ENCODE peak calls at places on chromosome 20, in five cellular contexts. W is Peyer's patch; C is lower lobe of right lung; J is CD8-positive, alpha-beta T cell; K is small intestine. N is an unnamed sample.

GRCh38 chr20:38001173-38001875 is 31.9 kb downstream of the TTI1 start:
- DNase-seq in W (no peak), C (no peak), J (no peak), K (no peak), N (no peak)

GRCh38 chr20:37680420-37680819 is 13.4 kb upstream of the CTNNBL1 start:
- DNase-seq in W (no peak), C (no peak), J (no peak), K (no peak), N (no peak)

GRCh38 chr20:61790116-61790827 is 275.4 kb downstream of the TAF4 start:
- DNase-seq in W (no peak), C (no peak), J (no peak), K (no peak), N (no peak)

GRCh38 chr20:33697129-33697528 is 10.9 kb upstream of the E2F1 start:
- DNase-seq in W (no peak), C (no peak), J (no peak), K (no peak), N (no peak)

GRCh38 chr20:46651091-46651962 is at the start of gene SLC13A3:
- DNase-seq in W (no peak), C (no peak), J (no peak), K (no peak), N (no peak)

GRCh38 chr20:25299801-25300200 is 51.9 kb downstream of the PYGB start:
- DNase-seq in W (no peak), C (no peak), J (no peak), K (no peak), N (no peak)

GRCh38 chr20:53751394-53752368 is 158.0 kb upstream of the ZNF217 start:
- DNase-seq in W (peak; percentile 71), C (no peak), J (no peak), K (peak; percentile 42), N (peak; percentile 21)

GRCh38 chr20:57439993-57440392 is 48.8 kb downstream of the RBM38 start:
- DNase-seq in W (no peak), C (no peak), J (no peak), K (no peak), N (no peak)

GRCh38 chr20:9032758-9033157 is 36.1 kb upstream of the PLCB4 start:
- DNase-seq in W (no peak), C (no peak), J (no peak), K (no peak), N (no peak)

GRCh38 chr20:59035381-59035780 is 3.2 kb upstream of the ATP5F1E start:
- DNase-seq in W (no peak), C (no peak), J (no peak), K (no peak), N (no peak)

GRCh38 chr20:53319200-53319599 is 274.4 kb downstream of the ZNF217 start:
- DNase-seq in W (no peak), C (no peak), J (no peak), K (no peak), N (no peak)

GRCh38 chr20:62143976-62144825 is 632 bp downstream of the SS18L1 start:
- DNase-seq in W (peak; percentile 71), C (peak; percentile 76), J (no peak), K (peak; percentile 51), N (no peak)

GRCh38 chr20:61424628-61425420 is 172.8 kb downstream of the CDH4 start:
- DNase-seq in W (no peak), C (no peak), J (no peak), K (no peak), N (no peak)

GRCh38 chr20:62476074-62476838 is 461 bp upstream of the GATA5 start:
- DNase-seq in W (peak; percentile 63), C (no peak), J (no peak), K (peak; percentile 71), N (no peak)

DNA sequence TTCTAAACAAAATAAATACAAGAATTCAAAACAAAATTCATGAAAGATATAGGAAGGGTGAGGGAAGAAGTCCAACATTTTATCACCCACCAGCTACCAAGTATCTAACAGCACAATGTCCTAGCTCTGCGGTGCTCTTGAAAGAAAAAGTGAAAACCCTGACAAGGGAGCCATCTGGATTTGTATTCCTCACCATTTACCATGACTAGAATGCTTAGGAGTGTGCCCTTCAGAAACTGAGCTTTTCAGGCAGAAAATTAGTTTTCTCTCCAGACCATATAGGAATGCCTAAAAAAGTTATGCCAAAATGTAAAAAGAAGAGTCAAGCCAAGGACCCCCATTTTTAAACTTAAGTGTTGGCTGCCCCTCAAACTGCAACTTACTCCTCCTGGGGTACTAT is 4.5 kb downstream of the SNX5 start:
- DNase-seq in W (no peak), C (no peak), J (no peak), K (no peak), N (no peak)
- H3K27ac ChIP-seq in W (no peak overlapping the region), C (no peak overlapping the region), J (no peak overlapping the region), K (no peak overlapping the region), N (no peak overlapping the region)

GRCh38 chr20:48904566-48905321 is 16.8 kb upstream of the ARFGEF2 start:
- DNase-seq in W (peak; percentile 84), C (no peak), J (peak; percentile 54), K (peak; percentile 51), N (peak; percentile 51)
- H3K4me3 ChIP-seq in W (no peak overlapping the region), C (no peak overlapping the region), J (no peak overlapping the region), K (no peak overlapping the region), N (no peak overlapping the region)

GRCh38 chr20:19908586-19908985 is 108.6 kb upstream of the NAA20 start:
- DNase-seq in W (no peak), C (no peak), J (no peak), K (no peak), N (no peak)

GRCh38 chr20:19901226-19901625 is 115.9 kb upstream of the NAA20 start:
- DNase-seq in W (peak; percentile 47), C (no peak), J (no peak), K (no peak), N (no peak)

GRCh38 chr20:19897891-19898290 is 119.3 kb upstream of the NAA20 start:
- DNase-seq in W (peak; percentile 30), C (no peak), J (no peak), K (no peak), N (no peak)

GRCh38 chr20:19907326-19908056 is 109.7 kb upstream of the NAA20 start:
- DNase-seq in W (no peak), C (peak; percentile 66), J (no peak), K (no peak), N (no peak)

GRCh38 chr20:19903168-19903676 is 113.9 kb upstream of the NAA20 start:
- DNase-seq in W (peak; percentile 75), C (peak; percentile 62), J (no peak), K (no peak), N (no peak)
- H3K27ac ChIP-seq in W (peak overlapping the region; percentile 32), C (peak overlapping the region; percentile 44), J (no peak overlapping the region), K (no peak overlapping the region), N (no peak overlapping the region)

DNA sequence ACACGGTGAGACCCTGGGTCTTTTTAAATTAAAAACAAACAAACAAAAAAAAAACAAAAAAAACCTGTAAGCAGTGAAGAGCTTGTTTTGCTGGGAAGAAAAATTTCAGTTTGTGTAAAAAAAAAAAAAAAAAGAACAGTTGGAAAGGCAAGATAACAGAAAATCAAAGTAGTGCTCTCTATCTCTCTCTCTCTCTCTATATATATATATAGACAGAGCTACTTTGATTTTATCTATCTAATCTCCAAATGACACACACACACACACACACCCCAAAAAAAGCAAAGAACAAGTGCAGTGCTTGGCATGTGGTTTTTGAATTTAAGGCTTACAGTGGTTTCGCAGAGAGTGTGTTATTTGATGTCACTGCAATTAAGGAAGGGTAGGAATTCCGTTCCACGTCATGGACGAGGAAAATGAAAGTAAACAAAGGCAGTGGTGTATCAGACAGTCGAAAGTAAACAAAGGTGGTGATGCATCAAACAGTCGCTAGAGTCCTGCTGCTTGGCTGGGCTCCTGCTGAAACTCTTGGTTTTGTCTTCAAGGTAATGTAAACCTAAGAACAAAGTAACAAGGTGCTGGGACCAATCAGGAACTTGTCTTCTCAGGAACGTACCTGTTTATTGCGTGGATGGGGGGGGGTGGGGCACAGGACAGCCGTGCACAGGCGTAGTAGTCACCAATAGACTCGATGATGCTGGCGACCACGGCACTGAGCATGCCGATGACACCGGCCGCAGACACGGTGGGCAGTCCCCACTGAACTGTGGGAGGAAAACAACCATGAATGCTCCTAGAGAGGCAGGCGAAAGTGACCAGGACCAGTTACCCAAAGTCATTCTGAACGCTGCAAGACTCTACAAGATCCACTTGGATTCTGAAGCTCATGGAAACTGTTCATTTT is 131.8 kb downstream of the SLC23A2 start:
- DNase-seq in W (no peak), C (no peak), J (no peak), K (peak; percentile 68), N (peak; percentile 51)
- H3K4me3 ChIP-seq in W (peak overlapping the region; percentile 10), C (no peak overlapping the region), J (no peak overlapping the region), K (no peak overlapping the region), N (no peak overlapping the region)

GRCh38 chr20:1323256-1323655 is 5.7 kb downstream of the SDCBP2 start:
- DNase-seq in W (peak; percentile 36), C (no peak), J (no peak), K (no peak), N (no peak)

GRCh38 chr20:1324598-1325172 is 4.3 kb downstream of the SDCBP2 start:
- DNase-seq in W (peak; percentile 45), C (no peak), J (no peak), K (no peak), N (no peak)

GRCh38 chr20:1325173-1326030 is 3.5 kb downstream of the SDCBP2 start:
- DNase-seq in W (peak; percentile 99), C (peak; percentile 98), J (peak; percentile 98), K (peak; percentile 92), N (peak; percentile 98)

GRCh38 chr20:1322511-1323245 is 6.3 kb downstream of the SDCBP2 start:
- DNase-seq in W (peak; percentile 59), C (no peak), J (no peak), K (no peak), N (no peak)

DNA sequence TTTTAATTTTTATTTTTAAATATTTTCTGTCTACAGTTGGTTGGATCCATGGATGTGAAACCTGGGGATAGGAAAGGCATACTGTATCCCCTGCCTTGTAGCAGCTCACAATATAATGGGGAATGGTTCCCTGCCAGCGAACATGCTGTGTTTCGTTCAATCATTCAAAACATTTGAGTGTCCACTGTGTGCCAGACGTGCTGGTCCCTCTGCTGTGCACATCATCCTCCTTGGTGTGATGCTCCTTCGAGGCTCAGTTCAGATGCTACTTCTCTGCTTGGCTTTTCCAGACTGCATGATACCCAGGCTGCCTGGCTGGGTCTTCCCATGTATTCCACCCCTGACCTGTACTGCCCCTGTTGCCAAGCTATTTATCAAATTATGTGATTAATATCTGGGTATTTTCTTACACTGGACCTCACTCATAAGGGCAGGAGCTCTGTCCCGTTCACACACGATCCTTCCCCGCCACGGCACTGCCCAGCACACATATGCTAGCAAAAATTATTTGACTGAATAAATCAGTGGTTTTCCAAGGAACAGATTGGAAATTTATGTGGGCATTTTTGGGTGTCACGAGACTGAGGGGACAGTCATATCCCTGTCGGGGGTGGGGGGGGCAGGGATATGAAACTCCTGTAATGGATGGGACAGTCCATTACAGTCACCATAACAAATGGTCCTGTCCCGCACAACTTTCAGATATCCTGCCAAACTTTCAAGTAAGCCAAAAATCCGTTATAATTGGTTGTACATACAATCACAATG is 4.9 kb downstream of the SDCBP2 start:
- DNase-seq in W (peak; percentile 43), C (no peak), J (no peak), K (no peak), N (no peak)
- H3K27ac ChIP-seq in W (peak overlapping the region; percentile 66), C (peak overlapping the region; percentile 98), J (no peak overlapping the region), K (no peak overlapping the region), N (peak overlapping the region; percentile 97)

GRCh38 chr20:63497138-63497945 is 1.5 kb downstream of the EEF1A2 start:
- DNase-seq in W (no peak), C (no peak), J (no peak), K (no peak), N (no peak)

GRCh38 chr20:63495771-63496403 is 3.0 kb downstream of the EEF1A2 start:
- DNase-seq in W (peak; percentile 84), C (peak; percentile 83), J (peak; percentile 48), K (peak; percentile 57), N (peak; percentile 59)

GRCh38 chr20:63497946-63498935 is 642 bp downstream of the EEF1A2 start:
- DNase-seq in W (no peak), C (no peak), J (no peak), K (no peak), N (no peak)

GRCh38 chr20:63495167-63495720 is 3.6 kb downstream of the EEF1A2 start:
- DNase-seq in W (no peak), C (no peak), J (no peak), K (no peak), N (no peak)

GRCh38 chr20:63496404-63497120 is 2.3 kb downstream of the EEF1A2 start:
- DNase-seq in W (no peak), C (no peak), J (no peak), K (no peak), N (no peak)
- H3K4me3 ChIP-seq in W (peak overlapping the region; percentile 36), C (peak overlapping the region; percentile 48), J (peak overlapping the region; percentile 18), K (no peak overlapping the region), N (no peak overlapping the region)

N was measured in naive thymus-derived CD4-positive, alpha-beta T cell.